ENCODE peak calls at places on chromosomes 3 and 15, in seven cellular contexts. V is pancreas, O is fibroblast of villous mesenchyme, S is lower lobe of right lung, H is astrocyte of the cerebellum, A is left ventricle myocardium inferior, P is uterus. T is an unnamed sample.

GRCh38 chr3:8445861-8446260 is 55.8 kb upstream of the LMCD1 start:
- DNase-seq in V (no peak), O (peak; percentile 89), S (no peak), H (peak; percentile 98), A (no peak), P (peak; percentile 43), T (peak; percentile 98)

GRCh38 chr3:150117076-150117475 is 146.4 kb upstream of the PFN2 start:
- DNase-seq in V (no peak), O (no peak), S (no peak), H (no peak), A (no peak), P (no peak), T (no peak)

GRCh38 chr15:27990411-27991338 is 108.4 kb downstream of the OCA2 start:
- DNase-seq in V (no peak), O (no peak), S (no peak), H (no peak), A (no peak), P (no peak), T (no peak)

GRCh38 chr15:73682597-73683090 is 1.5 kb upstream of the CD276 start:
- DNase-seq in V (no peak), O (no peak), S (no peak), H (no peak), A (no peak), P (no peak), T (no peak)

GRCh38 chr3:189897406-189897805 is 223.3 kb downstream of the P3H2 start:
- DNase-seq in V (no peak), O (no peak), S (no peak), H (no peak), A (no peak), P (no peak), T (no peak)

GRCh38 chr15:27853624-27854455 is 245.3 kb downstream of the OCA2 start:
- DNase-seq in V (no peak), O (no peak), S (no peak), H (no peak), A (no peak), P (no peak), T (no peak)

GRCh38 chr3:178155521-178155920 is 380.7 kb upstream of the KCNMB2 start:
- DNase-seq in V (no peak), O (no peak), S (no peak), H (no peak), A (no peak), P (no peak), T (no peak)

GRCh38 chr3:172391592-172392302 is 56.5 kb downstream of the GHSR start:
- DNase-seq in V (no peak), O (peak; percentile 39), S (no peak), H (peak; percentile 73), A (no peak), P (no peak), T (peak; percentile 87)

GRCh38 chr3:4795905-4796304 is 183.3 kb upstream of the BHLHE40 start:
- DNase-seq in V (no peak), O (no peak), S (no peak), H (no peak), A (no peak), P (no peak), T (no peak)

GRCh38 chr3:169640467-169641148 is 22.9 kb downstream of the MECOM start:
- DNase-seq in V (no peak), O (no peak), S (no peak), H (no peak), A (no peak), P (no peak), T (no peak)

GRCh38 chr15:78875107-78875914 is 2.6 kb downstream of the MORF4L1 start:
- DNase-seq in V (no peak), O (no peak), S (no peak), H (no peak), A (no peak), P (no peak), T (no peak)

GRCh38 chr15:70503073-70503745 is 260.1 kb downstream of the UACA start:
- DNase-seq in V (no peak), O (no peak), S (no peak), H (no peak), A (no peak), P (no peak), T (no peak)

GRCh38 chr15:70505411-70505919 is 257.9 kb downstream of the UACA start:
- DNase-seq in V (no peak), O (peak; percentile 79), S (no peak), H (peak; percentile 83), A (no peak), P (no peak), T (peak; percentile 86)

GRCh38 chr15:70504988-70505387 is 258.4 kb downstream of the UACA start:
- DNase-seq in V (no peak), O (no peak), S (no peak), H (no peak), A (no peak), P (no peak), T (no peak)

GRCh38 chr15:70503798-70504304 is 259.5 kb downstream of the UACA start:
- DNase-seq in V (no peak), O (no peak), S (no peak), H (no peak), A (no peak), P (no peak), T (no peak)

DNA sequence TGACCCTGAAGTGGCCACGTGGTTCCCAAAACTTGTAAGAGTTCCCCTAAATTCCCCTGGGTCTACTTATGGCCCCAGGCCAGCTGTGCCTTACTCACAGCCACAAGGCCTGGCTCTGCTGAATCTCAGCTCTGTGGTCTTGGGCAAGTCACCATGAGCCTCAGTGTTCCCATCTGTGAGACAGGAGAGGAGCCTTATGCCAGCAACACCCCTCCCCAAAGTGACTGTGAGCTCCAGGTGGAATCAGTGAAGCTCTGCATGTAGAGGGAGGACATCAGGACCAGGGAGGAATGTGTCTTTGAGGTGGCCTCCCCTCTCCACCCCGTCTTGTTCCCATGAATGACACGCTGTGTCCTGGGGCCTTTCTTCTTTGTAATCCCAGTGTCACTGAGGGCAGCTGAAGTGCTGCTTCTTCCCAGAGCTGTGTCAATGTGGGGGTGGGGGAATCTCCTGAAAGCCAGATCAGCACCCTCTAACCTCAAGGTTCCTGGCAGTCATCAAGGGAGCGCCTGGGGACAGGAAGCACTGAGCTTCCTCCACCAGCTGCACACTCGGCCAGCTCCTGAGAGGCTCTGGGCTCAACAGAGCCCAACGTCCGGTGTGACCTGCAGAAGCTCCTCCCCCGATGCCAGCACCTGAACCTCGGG is 258.9 kb downstream of the UACA start:
- DNase-seq in V (no peak), O (peak; percentile 58), S (peak; percentile 69), H (no peak), A (peak; percentile 62), P (peak; percentile 41), T (peak; percentile 94)
- H3K4me3 ChIP-seq in V (no peak overlapping the region), O (no peak overlapping the region), S (no peak overlapping the region), H (no peak overlapping the region), A (no peak overlapping the region), P (no peak overlapping the region), T (no peak overlapping the region)

GRCh38 chr3:52904000-52904399 is 6.7 kb upstream of the STIMATE start:
- DNase-seq in V (no peak), O (no peak), S (no peak), H (no peak), A (no peak), P (no peak), T (no peak)

GRCh38 chr3:52910823-52911222 is 13.5 kb upstream of the STIMATE start:
- DNase-seq in V (no peak), O (no peak), S (no peak), H (no peak), A (no peak), P (no peak), T (no peak)

GRCh38 chr3:52912885-52913731 is 15.8 kb upstream of the STIMATE start:
- DNase-seq in V (peak; percentile 48), O (no peak), S (no peak), H (no peak), A (no peak), P (no peak), T (no peak)

GRCh38 chr3:52904552-52904951 is 7.2 kb upstream of the STIMATE start:
- DNase-seq in V (no peak), O (no peak), S (no peak), H (no peak), A (no peak), P (no peak), T (no peak)

GRCh38 chr3:52907497-52907896 is 10.1 kb upstream of the STIMATE start:
- DNase-seq in V (no peak), O (no peak), S (no peak), H (no peak), A (no peak), P (no peak), T (no peak)
- TF ChIP-seq CTCF in V (no peak), O (no peak), S (no peak), H (no peak), A (no peak), P (no peak), T (no peak)

DNA sequence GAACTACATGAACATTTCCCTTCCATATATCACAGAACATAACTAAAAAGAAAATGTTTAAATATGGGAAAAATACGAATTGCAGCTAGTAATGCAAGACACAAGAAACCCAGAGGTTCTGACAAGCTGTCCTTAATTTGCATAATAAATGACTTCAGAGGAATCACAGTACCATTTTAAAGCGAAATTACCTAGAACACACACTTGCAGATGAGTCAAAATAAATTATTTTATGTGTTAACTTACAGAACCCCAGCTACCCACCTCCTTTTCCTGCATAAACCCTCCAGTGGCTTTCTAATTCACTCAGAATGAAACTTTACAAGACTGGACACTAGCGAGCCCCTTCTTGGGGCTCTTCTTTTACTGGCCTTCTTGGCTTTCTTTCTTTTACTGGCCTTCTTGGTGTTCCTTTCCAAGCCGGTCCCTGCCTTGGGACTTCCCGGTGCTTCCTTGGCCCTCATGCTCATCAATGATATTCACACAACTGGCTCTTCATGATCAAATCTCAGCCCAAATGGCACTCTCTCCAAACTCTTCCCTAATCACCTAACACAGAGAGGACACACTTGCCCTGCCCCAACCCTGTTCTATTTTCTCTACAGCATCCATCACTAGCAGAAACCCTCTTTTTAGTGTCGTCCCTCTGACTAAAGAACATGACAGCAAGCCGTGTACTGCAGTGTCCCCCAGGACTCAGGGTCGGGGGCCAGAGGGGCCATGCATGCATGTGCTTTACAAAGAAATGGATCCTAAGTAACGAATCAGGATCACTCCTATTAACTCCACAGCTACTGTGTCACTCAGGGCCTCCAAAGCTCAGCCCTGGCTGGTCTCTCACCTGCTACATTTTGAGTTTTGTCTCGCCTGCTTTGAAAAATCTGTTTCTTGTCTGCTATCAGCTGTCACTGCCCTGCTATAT is 4.8 kb downstream of the CHSY1 start:
- DNase-seq in V (no peak), O (no peak), S (no peak), H (no peak), A (no peak), P (no peak), T (no peak)
- H3K4me3 ChIP-seq in V (no peak overlapping the region), O (peak overlapping the region; percentile 2), S (no peak overlapping the region), H (peak overlapping the region; percentile 20), A (peak overlapping the region; percentile 28), P (no peak overlapping the region), T (no peak overlapping the region)

GRCh38 chr3:41272667-41273066 is 73.4 kb downstream of the CTNNB1 start:
- DNase-seq in V (no peak), O (no peak), S (no peak), H (no peak), A (no peak), P (no peak), T (no peak)
- TF ChIP-seq CTCF in V (no peak), O (no peak), S (no peak), H (no peak), A (no peak), P (no peak), T (no peak)

GRCh38 chr3:13550257-13550693 is 1.4 kb downstream of the FBLN2 start:
- DNase-seq in V (no peak), O (no peak), S (no peak), H (no peak), A (no peak), P (no peak), T (no peak)
- H3K4me3 ChIP-seq in V (no peak overlapping the region), O (peak overlapping the region; percentile 62), S (peak overlapping the region; percentile 37), H (no peak overlapping the region), A (peak overlapping the region; percentile 67), P (no peak overlapping the region), T (peak overlapping the region; percentile 43)

T was measured in cardiac fibroblast.